ENCODE peak calls at places on chromosomes 3 and 15, in six cellular contexts. Q, G, E, U, T and Z are unnamed samples.

GRCh38 chr15:74955796-74956647 is 550 bp downstream of the RPP25 start:
- DNase-seq in G (peak; percentile 90), U (no peak), E (peak; percentile 88), Q (peak; percentile 47), T (no peak), Z (peak; percentile 83)

GRCh38 chr15:96351801-96352593 is 21.5 kb downstream of the NR2F2 start:
- DNase-seq in T (no peak), E (no peak), U (no peak), Q (no peak), G (no peak), Z (peak; percentile 76)

GRCh38 chr3:36905545-36905944 is 39.3 kb downstream of the TRANK1 start:
- DNase-seq in G (no peak), T (no peak), Q (no peak), E (no peak), U (no peak), Z (no peak)

GRCh38 chr15:67799801-67800205 is 25.5 kb upstream of the SKOR1 start:
- DNase-seq in E (no peak), Q (no peak), U (no peak), T (no peak), G (no peak), Z (no peak)

GRCh38 chr3:24853685-24854341 is 359.2 kb upstream of the THRB start:
- DNase-seq in U (no peak), T (no peak), E (no peak), G (no peak), Q (no peak), Z (no peak)

GRCh38 chr3:17162116-17162515 is 277.4 kb downstream of the PLCL2 start:
- DNase-seq in U (no peak), Q (no peak), G (no peak), E (no peak), T (no peak), Z (no peak)

GRCh38 chr3:98233468-98233867 is 30.6 kb upstream of the OR5H6 start:
- DNase-seq in U (no peak), E (no peak), G (no peak), T (peak; percentile 72), Q (no peak), Z (no peak)

GRCh38 chr3:177680442-177680821 is 483.1 kb upstream of the TBL1XR1 start:
- DNase-seq in T (no peak), U (no peak), G (no peak), Q (no peak), E (no peak), Z (no peak)

GRCh38 chr3:19046440-19046839 is 101.9 kb upstream of the KCNH8 start:
- DNase-seq in Q (no peak), E (no peak), G (no peak), T (no peak), U (no peak), Z (no peak)

GRCh38 chr3:159239054-159239453 is 437.2 kb downstream of the MFSD1 start:
- DNase-seq in G (no peak), Q (no peak), U (no peak), T (no peak), E (no peak), Z (no peak)

GRCh38 chr3:177050466-177051237 is 146.6 kb downstream of the TBL1XR1 start:
- DNase-seq in G (no peak), Q (peak; percentile 4), U (no peak), E (no peak), T (no peak), Z (no peak)

GRCh38 chr3:162370136-162370535 is 873.5 kb downstream of the OTOL1 start:
- DNase-seq in U (no peak), Q (no peak), T (no peak), E (no peak), G (no peak), Z (no peak)
- TF ChIP-seq CTCF in U (no peak), Q (no peak), T (no peak), E (no peak), G (no peak), Z (no peak)

GRCh38 chr3:58494107-58494506 is 2.2 kb downstream of the KCTD6 start:
- DNase-seq in T (no peak), Q (no peak), U (no peak), G (no peak), E (no peak), Z (no peak)

GRCh38 chr3:58490860-58491501 is 915 bp upstream of the KCTD6 start:
- DNase-seq in G (peak; percentile 71), U (no peak), T (no peak), E (no peak), Q (no peak), Z (peak; percentile 57)

GRCh38 chr3:58488962-58489361 is 2.9 kb upstream of the KCTD6 start:
- DNase-seq in G (no peak), T (no peak), E (no peak), Q (no peak), U (no peak), Z (no peak)

GRCh38 chr3:58492385-58492970 is 582 bp downstream of the KCTD6 start:
- DNase-seq in G (no peak), U (no peak), Q (no peak), E (no peak), T (no peak), Z (no peak)

GRCh38 chr3:58491506-58492384 is at the start of gene KCTD6:
- DNase-seq in T (peak; percentile 57), E (peak; percentile 95), Q (peak; percentile 56), U (peak; percentile 87), G (peak; percentile 94), Z (peak; percentile 95)
- TF ChIP-seq POLR2A in T (peak; percentile 25), E (no peak), Q (peak; percentile 6), U (no peak), G (peak; percentile 31), Z (no peak)

GRCh38 chr3:29291262-29291981 is 10.6 kb downstream of the RBMS3 start:
- DNase-seq in Q (no peak), U (no peak), G (no peak), T (no peak), E (no peak), Z (no peak)
- TF ChIP-seq EP300 in Q (no peak), U (no peak), G (no peak), T (no peak), E (no peak), Z (no peak)

DNA sequence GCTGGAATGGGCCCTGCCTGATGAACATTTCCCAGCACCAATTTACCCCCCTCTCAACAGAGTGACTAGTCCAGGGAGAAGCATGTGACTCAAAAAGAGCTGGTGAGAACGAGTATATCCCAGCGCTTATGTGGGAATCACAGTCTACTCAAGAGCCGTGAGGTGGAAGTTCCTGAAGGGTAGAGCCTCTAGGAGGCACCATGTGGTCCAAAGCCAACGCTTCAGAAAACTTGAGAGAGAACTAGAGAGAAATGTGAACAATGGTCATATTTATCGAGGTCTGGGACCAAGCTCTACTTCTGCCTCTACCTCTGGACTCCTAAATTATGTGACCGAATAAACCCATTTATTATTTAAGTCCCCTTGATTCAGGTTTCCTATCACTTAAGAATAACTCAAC is 111.0 kb upstream of the RAP2B start:
- DNase-seq in Q (no peak), G (no peak), U (no peak), E (no peak), T (no peak), Z (no peak)
- TF ChIP-seq CTCF in Q (no peak), G (no peak), U (no peak), E (no peak), T (no peak), Z (no peak)

GRCh38 chr3:13419356-13420050 is 619 bp downstream of the NUP210 start:
- DNase-seq in Q (peak; percentile 51), T (no peak), U (no peak), G (no peak), E (peak; percentile 41), Z (no peak)

GRCh38 chr3:13416002-13416793 is 3.9 kb downstream of the NUP210 start:
- DNase-seq in U (no peak), T (no peak), G (no peak), Q (no peak), E (no peak), Z (no peak)

GRCh38 chr3:13424111-13424844 is 4.2 kb upstream of the NUP210 start:
- DNase-seq in Q (no peak), U (no peak), E (no peak), G (no peak), T (no peak), Z (no peak)

GRCh38 chr3:13420817-13421755 is 964 bp upstream of the NUP210 start:
- DNase-seq in E (peak; percentile 60), G (no peak), T (peak; percentile 57), U (no peak), Q (no peak), Z (no peak)

DNA sequence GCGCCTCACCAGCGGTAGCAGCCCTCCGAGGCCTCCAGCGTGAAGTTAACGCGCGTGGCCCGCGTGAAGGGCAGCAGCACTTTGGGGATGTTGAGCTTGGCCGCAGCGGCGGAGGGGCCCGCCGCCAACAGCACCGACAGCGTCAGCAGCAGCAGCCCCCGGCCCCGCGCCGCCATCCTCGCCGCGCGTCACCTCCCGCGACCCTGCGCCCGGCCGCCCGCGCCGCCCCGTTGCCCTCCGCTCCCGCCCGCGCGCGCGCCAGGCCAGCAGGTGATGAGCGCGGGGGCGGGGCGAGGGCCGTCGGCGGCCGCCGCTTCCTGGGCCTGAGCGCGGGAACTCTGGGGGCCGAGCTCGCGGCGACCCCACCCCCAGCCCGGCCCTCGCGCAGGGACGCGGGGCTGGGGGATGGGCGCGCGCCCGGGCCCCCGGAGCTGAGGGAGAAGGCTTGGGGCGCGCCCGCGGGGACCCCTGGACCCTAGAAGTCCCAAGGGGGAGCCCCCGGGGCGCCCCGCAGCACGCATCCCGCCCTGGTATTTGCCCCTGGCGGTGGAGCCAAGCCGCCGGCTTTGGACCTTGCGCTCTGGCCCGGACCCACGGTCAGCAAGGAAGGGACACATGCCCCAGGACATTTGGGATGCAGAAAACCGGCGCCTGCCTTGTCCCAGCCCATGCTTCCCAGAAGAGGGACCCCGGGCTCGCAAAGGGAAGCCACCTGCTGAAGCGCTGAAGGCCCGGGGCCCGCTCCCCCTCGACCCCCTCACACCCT is at the start of gene NUP210:
- DNase-seq in U (no peak), E (peak; percentile 70), G (no peak), Q (peak; percentile 64), T (no peak), Z (no peak)
- TF ChIP-seq POLR2A in U (no peak), E (no peak), G (no peak), Q (peak; percentile 49), T (peak; percentile 85), Z (no peak)

GRCh38 chr3:128153156-128154011 is at the start of gene EEFSEC:
- DNase-seq in U (no peak), E (peak; percentile 86), Q (peak; percentile 39), G (peak; percentile 88), T (peak; percentile 57), Z (peak; percentile 75)
- TF ChIP-seq EP300 in U (no peak), E (no peak), Q (no peak), G (no peak), T (no peak), Z (no peak)

DNA sequence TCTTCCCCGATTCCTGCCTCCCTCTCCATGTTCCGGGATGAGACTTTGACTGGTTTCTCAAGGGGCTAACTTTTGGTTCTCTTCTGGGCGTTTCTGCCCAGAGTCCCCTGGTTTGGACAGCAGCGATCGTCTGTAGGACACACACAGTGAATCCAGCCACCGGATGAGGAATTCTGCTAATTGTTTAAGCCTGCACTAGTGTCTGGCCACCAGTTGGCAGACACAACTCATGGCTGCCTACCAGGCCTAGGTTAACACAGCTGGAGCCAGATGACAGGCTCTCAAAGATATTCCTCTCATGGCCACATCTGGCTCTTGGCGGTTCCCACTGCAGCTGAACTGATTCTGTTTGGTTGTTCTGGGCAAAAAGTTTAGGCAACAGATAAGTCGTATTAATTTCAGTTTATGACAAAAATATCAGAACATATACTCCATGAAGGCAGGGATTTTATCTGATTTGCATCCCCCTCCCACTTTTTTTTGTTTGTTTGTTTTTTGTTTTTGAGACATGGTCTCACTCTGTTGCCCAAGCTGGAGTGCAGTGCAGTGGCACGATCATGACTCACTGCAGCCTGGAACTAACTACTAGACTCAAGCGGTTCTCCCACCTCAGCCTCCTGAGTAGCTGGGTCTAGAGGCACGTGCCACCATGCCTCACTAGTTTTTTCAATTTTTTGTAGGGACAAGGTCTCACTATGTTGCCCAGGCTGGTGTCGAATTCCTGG is 272.8 kb downstream of the FOXP1 start:
- DNase-seq in G (no peak), U (no peak), Q (no peak), T (no peak), E (peak; percentile 14), Z (peak; percentile 43)
- TF ChIP-seq CTCF in G (no peak), U (peak; percentile 31), Q (no peak), T (no peak), E (no peak), Z (no peak)